ENCODE peak calls at places on chromosome 7, in four cellular contexts. H is mesothelial cell of epicardium, V is upper lobe of left lung, B is cerebellar cortex. C is an unnamed sample.
A peak's percentile ranks its signal among the peaks of the same experiment; 100 is the strongest.

GRCh38 chr7:95011156-95011928 is 103.9 kb downstream of the PPP1R9A start:
- DNase-seq in H (no peak), V (no peak), B (no peak), C (no peak)

GRCh38 chr7:137086896-137087295 is 218.4 kb downstream of the CHRM2 start:
- DNase-seq in H (no peak), V (no peak), B (no peak), C (no peak)

GRCh38 chr7:151560243-151560642 is 40.5 kb upstream of the RHEB start:
- DNase-seq in H (no peak), V (no peak), B (no peak), C (no peak)

GRCh38 chr7:144494355-144494754 is 90.9 kb upstream of the NOBOX start:
- DNase-seq in H (no peak), V (no peak), B (no peak), C (no peak)

GRCh38 chr7:80392229-80393169 is 119.4 kb downstream of the GNAT3 start:
- DNase-seq in H (no peak), V (no peak), B (peak; percentile 33), C (peak; percentile 32)

GRCh38 chr7:138662066-138663061 is 38.8 kb downstream of the SVOPL start:
- DNase-seq in H (no peak), V (no peak), B (no peak), C (no peak)

GRCh38 chr7:98733036-98733435 is 116.0 kb downstream of the NPTX2 start:
- DNase-seq in H (no peak), V (no peak), B (peak; percentile 15), C (no peak)

GRCh38 chr7:84337386-84337785 is 142.8 kb upstream of the SEMA3A start:
- DNase-seq in H (no peak), V (no peak), B (no peak), C (no peak)

GRCh38 chr7:91029688-91030087 is 234.5 kb upstream of the FZD1 start:
- DNase-seq in H (no peak), V (no peak), B (no peak), C (no peak)

GRCh38 chr7:4178887-4179286 is 503.2 kb upstream of the FOXK1 start:
- DNase-seq in H (no peak), V (no peak), B (no peak), C (no peak)

GRCh38 chr7:151806204-151806603 is 70.7 kb downstream of the PRKAG2 start:
- DNase-seq in H (no peak), V (no peak), B (peak; percentile 49), C (no peak)

GRCh38 chr7:137196665-137197064 is 146.9 kb downstream of the PTN start:
- DNase-seq in H (no peak), V (no peak), B (no peak), C (no peak)

GRCh38 chr7:70183278-70183677 is 585.0 kb downstream of the AUTS2 start:
- DNase-seq in H (no peak), V (no peak), B (no peak), C (no peak)

GRCh38 chr7:57414852-57415251 is 35.1 kb upstream of the ZNF716 start:
- DNase-seq in H (no peak), V (no peak), B (no peak), C (no peak)

GRCh38 chr7:100585511-100586265 is at the start of gene LRCH4:
- DNase-seq in H (no peak), V (peak; percentile 94), B (peak; percentile 56), C (no peak)

GRCh38 chr7:3095046-3095445 is 51.4 kb upstream of the CARD11 start:
- DNase-seq in H (no peak), V (no peak), B (no peak), C (no peak)

GRCh38 chr7:73717991-73718405 is 1.5 kb downstream of the STX1A start:
- DNase-seq in H (no peak), V (no peak), B (no peak), C (no peak)

C was measured in putamen.